ENCODE peak calls at places on chromosomes 16 and 17, in seven cellular contexts. P, S, R, I, L, W and F are unnamed samples.

GRCh38 chr17:8264320-8264719 is 15.2 kb downstream of the PFAS start:
- DNase-seq in P (no peak), S (no peak), R (no peak), I (no peak), L (no peak), W (no peak), F (peak; percentile 61)

GRCh38 chr17:77285594-77286390 is 145.0 kb downstream of the SEC14L1 start:
- DNase-seq in P (no peak), S (no peak), R (no peak), I (peak; percentile 82), L (no peak), W (peak; percentile 81), F (peak; percentile 85)

GRCh38 chr16:55836158-55836611 is 3.3 kb upstream of the CES1 start:
- DNase-seq in P (no peak), S (no peak), R (no peak), I (no peak), L (no peak), W (no peak), F (no peak)

GRCh38 chr17:43212641-43213490 is 1.2 kb downstream of the TMEM106A start:
- DNase-seq in P (no peak), S (no peak), R (no peak), I (peak; percentile 47), L (no peak), W (no peak), F (no peak)

GRCh38 chr17:63698381-63698885 is 1.5 kb downstream of the LIMD2 start:
- DNase-seq in P (no peak), S (no peak), R (no peak), I (no peak), L (peak; percentile 24), W (no peak), F (no peak)

GRCh38 chr17:63035695-63036094 is 69.7 kb downstream of the TANC2 start:
- DNase-seq in P (no peak), S (no peak), R (no peak), I (no peak), L (no peak), W (no peak), F (no peak)

GRCh38 chr17:81200695-81201580 is 21.8 kb downstream of the CEP131 start:
- DNase-seq in P (peak; percentile 54), S (no peak), R (peak; percentile 73), I (peak; percentile 66), L (peak; percentile 76), W (no peak), F (peak; percentile 63)

GRCh38 chr17:72968798-72969197 is 123.7 kb downstream of the SLC39A11 start:
- DNase-seq in P (no peak), S (no peak), R (no peak), I (no peak), L (no peak), W (no peak), F (no peak)

GRCh38 chr16:51508813-51509212 is 357.7 kb upstream of the SALL1 start:
- DNase-seq in P (no peak), S (no peak), R (no peak), I (no peak), L (no peak), W (no peak), F (no peak)

GRCh38 chr17:18258356-18259038 is at the start of gene FLII:
- DNase-seq in P (no peak), S (no peak), R (peak; percentile 73), I (peak; percentile 36), L (peak; percentile 48), W (no peak), F (peak; percentile 94)

GRCh38 chr16:74437-75318 is 2.2 kb upstream of the RHBDF1 start:
- DNase-seq in P (no peak), S (no peak), R (no peak), I (no peak), L (no peak), W (no peak), F (no peak)

GRCh38 chr17:14303343-14304221 is 2.7 kb downstream of the HS3ST3B1 start:
- DNase-seq in P (no peak), S (no peak), R (peak; percentile 76), I (no peak), L (no peak), W (no peak), F (no peak)

GRCh38 chr17:74815671-74816370 is 39.7 kb upstream of the NAT9 start:
- DNase-seq in P (no peak), S (no peak), R (peak; percentile 79), I (no peak), L (peak; percentile 7), W (no peak), F (no peak)

GRCh38 chr16:14056970-14057369 is 14.1 kb upstream of the MRTFB start:
- DNase-seq in P (no peak), S (no peak), R (no peak), I (no peak), L (peak; percentile 83), W (no peak), F (no peak)
- TF ChIP-seq POLR2AphosphoS5 in P (no peak), S (no peak), R (no peak), I (no peak), L (peak; percentile 69), W (no peak), F (no peak)

GRCh38 chr17:80130992-80131391 is 15.9 kb downstream of the EIF4A3 start:
- DNase-seq in P (no peak), S (no peak), R (no peak), I (no peak), L (no peak), W (no peak), F (no peak)
- TF ChIP-seq POLR2AphosphoS5 in P (no peak), S (no peak), R (no peak), I (peak; percentile 39), L (no peak), W (no peak), F (no peak)

GRCh38 chr17:42009170-42009569 is 8.1 kb downstream of the DNAJC7 start:
- DNase-seq in P (no peak), S (no peak), R (peak; percentile 32), I (no peak), L (no peak), W (no peak), F (no peak)
- TF ChIP-seq POLR2AphosphoS5 in P (no peak), S (no peak), R (no peak), I (no peak), L (no peak), W (no peak), F (no peak)

DNA sequence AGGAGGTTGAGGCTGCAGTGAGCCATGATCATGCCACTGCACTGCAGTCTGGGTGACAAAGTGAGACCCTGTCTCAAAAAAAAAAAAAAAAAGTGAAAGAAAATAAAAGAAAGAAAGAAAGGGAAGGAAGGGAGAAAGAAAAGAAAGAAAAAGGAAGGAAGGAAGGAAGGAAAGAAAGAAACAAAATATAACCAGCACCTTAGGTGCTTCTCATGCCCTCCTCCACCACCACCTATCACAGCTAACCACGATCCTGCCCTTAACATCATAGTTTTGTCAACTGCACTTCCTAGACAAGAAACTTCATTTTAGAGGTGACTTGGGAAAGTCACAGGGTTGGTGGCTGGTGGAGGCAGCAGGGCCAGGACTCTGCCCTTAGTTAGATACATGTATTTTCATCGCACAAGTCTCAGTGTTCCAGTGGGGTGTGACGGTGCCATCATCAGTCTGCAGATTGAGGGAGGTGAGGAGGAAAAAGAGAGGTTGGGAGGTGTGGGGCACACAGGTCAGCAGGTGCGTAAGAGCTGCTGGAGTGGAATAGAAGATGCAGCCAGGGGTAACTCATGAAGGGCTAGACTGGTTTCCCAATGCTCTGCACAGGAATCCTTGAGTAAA is 10.0 kb downstream of the SUPT4H1 start:
- DNase-seq in P (no peak), S (no peak), R (no peak), I (no peak), L (no peak), W (no peak), F (no peak)
- TF ChIP-seq POLR2AphosphoS5 in P (no peak), S (no peak), R (no peak), I (no peak), L (no peak), W (no peak), F (no peak)